ENCODE peak calls at places on chromosomes 3 and 15, in four cellular contexts. One of them, this sample, is unnamed.

GRCh38 chr3:7074217-7074616 is 213.3 kb downstream of the GRM7 start:
- DNase-seq in K562: no peak
- DNase-seq in H1: no peak
- DNase-seq in GM12878: no peak
- DNase-seq in this sample: no peak

GRCh38 chr15:60570936-60571530 is 92.1 kb upstream of the ICE2 start:
- DNase-seq in H1: no peak
- DNase-seq in GM12878: no peak
- DNase-seq in K562: no peak
- DNase-seq in this sample: no peak

GRCh38 chr3:16740531-16740930 is 135.3 kb upstream of the DAZL start:
- DNase-seq in K562: no peak
- DNase-seq in GM12878: no peak
- DNase-seq in H1: no peak
- DNase-seq in this sample: no peak

GRCh38 chr3:120113128-120114116 is 19.2 kb upstream of the GSK3B start:
- DNase-seq in H1: no peak
- DNase-seq in K562: no peak
- DNase-seq in GM12878: no peak
- DNase-seq in this sample: no peak

GRCh38 chr3:72821170-72821781 is 27.0 kb downstream of the SHQ1 start:
- DNase-seq in H1: no peak
- DNase-seq in GM12878: no peak
- DNase-seq in K562: no peak
- DNase-seq in this sample: no peak

GRCh38 chr15:99509686-99510461 is 55.9 kb upstream of the MEF2A start:
- DNase-seq in K562: no peak
- DNase-seq in H1: no peak
- DNase-seq in GM12878: no peak
- DNase-seq in this sample: no peak

GRCh38 chr15:35173444-35174118 is 88.5 kb upstream of the NANOGP8 start:
- DNase-seq in GM12878: no peak
- DNase-seq in H1: no peak
- DNase-seq in K562: peak
- DNase-seq in this sample: peak

GRCh38 chr3:168973206-168973605 is 690.3 kb downstream of the MECOM start:
- DNase-seq in K562: no peak
- DNase-seq in H1: no peak
- DNase-seq in GM12878: no peak
- DNase-seq in this sample: no peak

GRCh38 chr3:14884665-14885064 is 62.7 kb upstream of the NR2C2 start:
- DNase-seq in K562: no peak
- DNase-seq in GM12878: no peak
- DNase-seq in H1: no peak
- DNase-seq in this sample: no peak

GRCh38 chr3:174016186-174016585 is 618.6 kb downstream of the NLGN1 start:
- DNase-seq in H1: no peak
- DNase-seq in GM12878: no peak
- DNase-seq in K562: no peak
- DNase-seq in this sample: no peak

GRCh38 chr3:25664066-25664809 is 469 bp downstream of the TOP2B start:
- DNase-seq in GM12878: no peak
- DNase-seq in K562: peak
- DNase-seq in H1: no peak
- DNase-seq in this sample: peak

DNA sequence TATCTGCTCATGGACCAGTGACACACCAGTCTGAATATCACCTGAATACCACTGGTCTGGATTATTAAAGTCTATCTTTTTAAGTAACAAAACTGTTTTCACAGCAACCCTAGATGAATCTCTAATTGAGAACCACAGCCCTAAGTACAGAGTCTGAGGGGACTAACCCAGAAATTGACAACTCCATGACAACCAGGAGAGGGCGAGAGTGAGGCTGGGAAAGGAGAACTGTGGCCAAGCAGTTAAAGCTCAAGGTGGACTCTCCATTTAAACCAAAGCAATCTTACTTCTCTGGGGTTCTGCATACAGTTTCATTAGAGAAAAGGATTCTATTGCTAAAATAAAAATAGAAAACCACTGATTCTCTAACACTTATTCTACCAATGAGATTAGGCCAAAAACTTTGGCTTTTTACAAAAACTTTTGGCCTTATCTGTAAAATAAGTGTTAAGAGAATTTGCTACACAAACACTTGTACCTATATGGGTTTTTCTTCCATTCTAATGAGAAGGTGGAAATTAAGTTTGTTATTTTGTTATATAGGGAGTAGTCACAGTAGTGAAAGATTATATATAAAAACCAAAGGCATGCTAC is 11.4 kb downstream of the NEK10 start:
- DNase-seq in GM12878: no peak
- DNase-seq in H1: peak
- DNase-seq in K562: peak
- DNase-seq in this sample: peak
- TF ChIP-seq BRCA1 in GM12878: no peak
- TF ChIP-seq BRCA1 in H1: no peak
- TF ChIP-seq BRCA1 in K562: no peak
- TF ChIP-seq BRCA1 in this sample: no peak

GRCh38 chr3:21294768-21295167 is 456.2 kb downstream of the ZNF385D start:
- DNase-seq in K562: no peak
- DNase-seq in GM12878: no peak
- DNase-seq in H1: no peak
- DNase-seq in this sample: no peak
- TF ChIP-seq POLR2A in K562: no peak
- TF ChIP-seq POLR2A in GM12878: no peak
- TF ChIP-seq POLR2A in H1: no peak
- TF ChIP-seq POLR2A in this sample: no peak

GRCh38 chr15:70494861-70495571 is 268.3 kb downstream of the UACA start:
- DNase-seq in GM12878: no peak
- DNase-seq in K562: no peak
- DNase-seq in H1: no peak
- DNase-seq in this sample: peak
- TF ChIP-seq BRCA1 in GM12878: no peak
- TF ChIP-seq BRCA1 in K562: no peak
- TF ChIP-seq BRCA1 in H1: no peak
- TF ChIP-seq BRCA1 in this sample: no peak

GRCh38 chr3:13550257-13550693 is 1.4 kb downstream of the FBLN2 start:
- DNase-seq in H1: no peak
- DNase-seq in K562: no peak
- DNase-seq in GM12878: no peak
- DNase-seq in this sample: no peak

GRCh38 chr3:13550791-13551360 is 2.0 kb downstream of the FBLN2 start:
- DNase-seq in GM12878: no peak
- DNase-seq in H1: no peak
- DNase-seq in K562: no peak
- DNase-seq in this sample: no peak

GRCh38 chr3:13549513-13550256 is 760 bp downstream of the FBLN2 start:
- DNase-seq in K562: no peak
- DNase-seq in H1: no peak
- DNase-seq in GM12878: no peak
- DNase-seq in this sample: no peak

GRCh38 chr3:13547591-13548371 is 1.1 kb upstream of the FBLN2 start:
- DNase-seq in K562: no peak
- DNase-seq in H1: no peak
- DNase-seq in GM12878: no peak
- DNase-seq in this sample: no peak

DNA sequence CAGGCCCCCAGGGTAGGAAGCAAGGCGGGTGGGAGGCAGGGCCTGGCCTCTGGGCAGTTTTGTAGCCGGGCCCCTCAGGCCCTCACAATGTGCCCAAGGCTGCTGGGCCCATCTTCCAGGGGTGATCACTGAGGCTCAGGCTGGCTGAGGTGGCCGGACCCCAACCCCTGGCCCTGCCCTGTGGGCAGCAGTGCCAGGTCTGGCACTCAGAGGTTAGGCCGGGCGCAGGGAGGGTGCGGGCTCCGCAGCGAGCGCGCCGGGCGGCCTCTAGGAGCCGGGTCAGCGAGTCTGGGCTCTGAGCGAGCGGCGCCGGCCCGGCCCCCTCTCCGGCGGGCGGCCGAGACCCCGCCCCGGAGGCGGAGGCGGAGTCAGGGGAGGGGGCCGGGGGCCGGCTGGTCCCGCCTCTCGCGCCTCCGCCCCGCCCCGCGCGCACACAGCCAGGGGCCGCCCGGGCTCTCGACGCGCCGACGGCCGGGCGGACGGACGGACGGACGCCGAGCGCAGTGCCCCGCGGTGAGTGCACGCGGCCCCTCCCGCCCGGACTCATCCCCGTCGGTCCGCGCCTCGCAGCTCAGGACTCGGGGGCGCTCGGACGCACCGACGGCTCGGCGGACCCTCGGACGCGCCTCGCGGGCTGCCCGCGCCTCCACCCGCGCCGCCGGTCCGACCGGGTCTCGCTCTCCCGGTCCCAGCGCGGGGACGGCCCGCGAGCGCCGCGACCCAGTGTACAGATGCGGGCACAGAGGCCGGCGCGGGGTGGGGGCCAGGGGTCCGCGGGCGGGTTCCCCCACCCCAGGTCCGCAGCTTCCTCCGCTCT is at the start of gene FBLN2:
- DNase-seq in K562: peak
- DNase-seq in H1: no peak
- DNase-seq in GM12878: no peak
- DNase-seq in this sample: no peak
- TF ChIP-seq POLR2A in K562: no peak
- TF ChIP-seq POLR2A in H1: no peak
- TF ChIP-seq POLR2A in GM12878: no peak
- TF ChIP-seq POLR2A in this sample: no peak

DNA sequence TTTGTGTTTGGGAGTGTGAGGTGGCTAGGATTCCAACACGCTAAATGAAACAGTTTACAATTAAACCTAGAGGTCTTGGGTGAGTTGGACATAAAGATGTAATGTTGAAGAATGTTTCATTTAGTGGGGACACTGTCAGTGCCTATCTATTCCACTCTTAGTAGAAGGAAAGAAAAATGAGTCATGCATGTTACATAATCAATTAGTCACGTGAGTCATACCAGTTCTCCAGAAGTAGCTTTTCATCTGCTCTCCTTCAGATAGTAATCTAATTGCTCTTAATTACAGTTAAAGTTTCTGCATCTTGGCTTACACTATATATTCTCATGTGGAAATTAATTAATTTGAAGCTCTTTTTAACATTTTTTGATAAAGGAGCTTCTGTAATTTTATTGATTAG is 115.7 kb upstream of the P2RY1 start:
- DNase-seq in K562: no peak
- DNase-seq in GM12878: no peak
- DNase-seq in H1: no peak
- DNase-seq in this sample: no peak
- TF ChIP-seq BRCA1 in K562: no peak
- TF ChIP-seq BRCA1 in GM12878: no peak
- TF ChIP-seq BRCA1 in H1: no peak
- TF ChIP-seq BRCA1 in this sample: no peak

GRCh38 chr3:20563236-20563635 is 377.2 kb upstream of the SGO1 start:
- DNase-seq in K562: no peak
- DNase-seq in GM12878: no peak
- DNase-seq in H1: no peak
- DNase-seq in this sample: no peak
- TF ChIP-seq POLR2A in K562: no peak
- TF ChIP-seq POLR2A in GM12878: no peak
- TF ChIP-seq POLR2A in H1: no peak
- TF ChIP-seq POLR2A in this sample: no peak